ENCODE peak calls at places on chromosomes 7 and 10, in eight cellular contexts. C is A549, J is astrocyte, D is PC-9, A is hepatocyte, Q is mesendoderm, K is fibroblast of lung, H is MM.1S. V is an unnamed sample. For H3K4me1, the result is how much of the 10 kb centered on the place peaks cover.

GRCh38 chr10:48429309-48429708 is 122.8 kb downstream of the MAPK8 start:
- DNase-seq in C (no peak), J (no peak), D (no peak), A (no peak), Q (no peak), K (no peak), H (no peak), V (no peak)

GRCh38 chr7:157557263-157557662 is 220.5 kb downstream of the DNAJB6 start:
- DNase-seq in C (no peak), J (no peak), D (no peak), A (no peak), Q (no peak), K (no peak), H (no peak), V (no peak)

GRCh38 chr7:39950473-39951155 is 558 bp downstream of the CDK13 start:
- DNase-seq in C (no peak), J (peak), D (peak), A (peak), Q (peak), K (peak), H (peak), V (peak)

GRCh38 chr10:110192552-110192951 is 14.9 kb upstream of the MXI1 start:
- DNase-seq in C (no peak), J (no peak), D (no peak), A (no peak), Q (peak), K (no peak), H (peak), V (no peak)

GRCh38 chr7:105672820-105673219 is 91.5 kb upstream of the EFCAB10 start:
- DNase-seq in C (no peak), J (no peak), D (no peak), A (no peak), Q (no peak), K (no peak), H (no peak), V (no peak)

GRCh38 chr7:121313220-121313792 is 15.5 kb upstream of the WNT16 start:
- DNase-seq in C (no peak), J (no peak), D (no peak), A (peak), Q (no peak), K (no peak), H (no peak), V (no peak)

GRCh38 chr10:23403719-23404118 is 35.2 kb upstream of the OTUD1 start:
- DNase-seq in C (no peak), J (no peak), D (no peak), A (no peak), Q (no peak), K (no peak), H (no peak), V (no peak)

GRCh38 chr10:79152423-79152817 is 83.7 kb downstream of the ZMIZ1 start:
- DNase-seq in C (no peak), J (no peak), D (no peak), A (no peak), Q (no peak), K (no peak), H (no peak), V (no peak)

GRCh38 chr7:131325179-131325840 is 2.4 kb upstream of the MKLN1 start:
- DNase-seq in C (no peak), J (no peak), D (no peak), A (no peak), Q (no peak), K (no peak), H (no peak), V (no peak)

GRCh38 chr7:76330245-76330644 is 27.8 kb downstream of the HSPB1 start:
- DNase-seq in C (no peak), J (no peak), D (no peak), A (no peak), Q (no peak), K (no peak), H (no peak), V (no peak)

GRCh38 chr7:104207731-104208420 is at the start of gene ORC5:
- DNase-seq in C (peak), J (peak), D (peak), A (peak), Q (peak), K (peak), H (peak), V (peak)

GRCh38 chr10:18197706-18198105 is 57.5 kb downstream of the CACNB2 start:
- DNase-seq in C (no peak), J (no peak), D (no peak), A (no peak), Q (no peak), K (no peak), H (no peak), V (no peak)

GRCh38 chr10:117458571-117458970 is 83.3 kb upstream of the PDZD8 start:
- DNase-seq in C (no peak), J (no peak), D (no peak), A (no peak), Q (no peak), K (no peak), H (no peak), V (no peak)

GRCh38 chr10:117541909-117542705 is 439 bp upstream of the EMX2 start:
- DNase-seq in C (peak), J (peak), D (no peak), A (peak), Q (peak), K (peak), H (no peak), V (no peak)

GRCh38 chr10:659710-660141 is 29.7 kb downstream of the DIP2C start:
- DNase-seq in C (no peak), J (peak), D (no peak), A (peak), Q (no peak), K (peak), H (peak), V (no peak)

GRCh38 chr7:5696346-5697100 is 84.9 kb downstream of the RNF216 start:
- DNase-seq in C (no peak), J (no peak), D (no peak), A (no peak), Q (no peak), K (no peak), H (no peak), V (no peak)

GRCh38 chr7:100584046-100584676 is 1.8 kb downstream of the LRCH4 start:
- DNase-seq in C (no peak), J (no peak), D (no peak), A (peak), Q (peak), K (no peak), H (no peak), V (no peak)

GRCh38 chr10:77832243-77832642 is 94.3 kb downstream of the DLG5 start:
- DNase-seq in C (no peak), J (no peak), D (peak), A (no peak), Q (no peak), K (no peak), H (no peak), V (no peak)

GRCh38 chr10:35335718-35336083 is 608 bp upstream of the CCNY start:
- DNase-seq in C (no peak), J (peak), D (no peak), A (peak), Q (peak), K (peak), H (peak), V (peak)

GRCh38 chr7:92813390-92814024 is 22.9 kb downstream of the CDK6 start:
- DNase-seq in C (no peak), J (peak), D (no peak), A (no peak), Q (no peak), K (peak), H (peak), V (peak)

GRCh38 chr7:67616517-67616916 is 619.9 kb downstream of the TYW1 start:
- DNase-seq in C (no peak), J (no peak), D (no peak), A (no peak), Q (no peak), K (no peak), H (no peak), V (no peak)

GRCh38 chr7:127683776-127684681 is 32.0 kb downstream of the SND1 start:
- DNase-seq in C (no peak), J (no peak), D (no peak), A (no peak), Q (peak), K (no peak), H (no peak), V (peak)

GRCh38 chr10:63711866-63712716 is 190.9 kb downstream of the REEP3 start:
- DNase-seq in C (peak), J (peak), D (peak), A (peak), Q (peak), K (peak), H (no peak), V (no peak)

GRCh38 chr10:4227581-4227980 is 442.6 kb upstream of the KLF6 start:
- DNase-seq in C (no peak), J (no peak), D (no peak), A (no peak), Q (no peak), K (no peak), H (no peak), V (no peak)

GRCh38 chr7:4725014-4725951 is 43.2 kb downstream of the FOXK1 start:
- DNase-seq in C (peak), J (peak), D (peak), A (no peak), Q (peak), K (peak), H (peak), V (no peak)

GRCh38 chr10:73812662-73813061 is 1.3 kb upstream of the NDST2 start:
- DNase-seq in C (no peak), J (no peak), D (no peak), A (no peak), Q (peak), K (no peak), H (no peak), V (no peak)
- H3K4me1 ChIP-seq in C (under half), J (under half), D (under half), A (under half), Q (under half), K (under half), H (under half), V (under half)

DNA sequence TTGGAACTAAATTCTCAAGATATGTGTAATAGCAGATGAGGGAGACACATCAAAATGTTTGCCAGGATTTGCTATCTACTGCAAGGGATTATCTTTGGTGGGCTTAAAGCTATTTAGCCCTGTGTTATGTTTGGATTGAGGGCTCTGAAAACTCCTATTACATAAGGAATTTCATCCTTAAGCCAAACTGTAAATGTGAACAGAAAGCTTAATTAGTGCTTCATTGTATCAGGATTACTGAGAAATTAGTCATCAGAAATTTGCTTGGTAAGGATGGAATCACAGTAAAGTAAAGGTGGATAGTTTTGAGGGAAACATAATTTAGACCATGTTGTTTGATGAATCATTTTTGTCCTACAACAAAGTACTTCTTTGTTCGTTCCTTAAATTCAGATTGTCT is 8.3 kb downstream of the ANKRD7 start:
- DNase-seq in C (no peak), J (peak), D (no peak), A (no peak), Q (no peak), K (peak), H (no peak), V (no peak)
- H3K4me2 ChIP-seq in C (no peak), J (peak), D (no peak), A (no peak), Q (no peak), K (no peak), H (no peak), V (no peak)

GRCh38 chr7:146008293-146008692 is 108.3 kb upstream of the CNTNAP2 start:
- DNase-seq in C (no peak), J (no peak), D (no peak), A (no peak), Q (no peak), K (no peak), H (no peak), V (no peak)
- H3K4me3 ChIP-seq in C (no peak), J (no peak), D (no peak), A (no peak), Q (no peak), K (no peak), H (no peak), V (no peak)

GRCh38 chr7:139734395-139734794 is 43.4 kb downstream of the HIPK2 start:
- DNase-seq in C (no peak), J (peak), D (no peak), A (peak), Q (no peak), K (peak), H (no peak), V (no peak)
- H3K4me1 ChIP-seq in C (half or more), J (half or more), D (under half), A (under half), Q (under half), K (under half), H (under half), V (under half)